ENCODE peak calls at places on chromosomes 5 and 9, in four cellular contexts. L is A549, K is breast epithelium, E is stomach. A is an unnamed sample.

GRCh38 chr9:7967093-7967827 is 167.7 kb upstream of the DMAC1 start:
- DNase-seq in L (no peak), K (no peak), E (no peak), A (no peak)

GRCh38 chr5:173328896-173329369 is 719 bp upstream of the STC2 start:
- DNase-seq in L (peak), E (no peak), K (no peak), A (peak)

GRCh38 chr5:156927545-156927944 is 35.5 kb downstream of the TIMD4 start:
- DNase-seq in L (no peak), K (no peak), E (no peak), A (no peak)

GRCh38 chr5:118647587-118647986 is 340.8 kb downstream of the DTWD2 start:
- DNase-seq in L (no peak), E (no peak), K (no peak), A (no peak)

GRCh38 chr5:160959804-160960203 is 107.8 kb upstream of the ATP10B start:
- DNase-seq in L (no peak), K (peak), E (peak), A (no peak)

GRCh38 chr9:86648828-86649170 is 294.6 kb upstream of the TUT7 start:
- DNase-seq in L (no peak), E (no peak), K (no peak), A (no peak)

GRCh38 chr5:42880621-42881020 is 68.9 kb upstream of the SELENOP start:
- DNase-seq in L (no peak), K (no peak), E (no peak), A (no peak)

GRCh38 chr9:81609782-81610738 is 79.3 kb downstream of the TLE1 start:
- DNase-seq in K (no peak), L (no peak), E (no peak), A (peak)

GRCh38 chr5:126531543-126532120 is 63.4 kb downstream of the ALDH7A1 start:
- DNase-seq in K (peak), E (no peak), L (no peak), A (no peak)

GRCh38 chr5:111757582-111758283 is 739 bp upstream of the NREP start:
- DNase-seq in E (peak), K (peak), L (peak), A (peak)
- TF ChIP-seq POLR2A in E (no peak), K (no peak), L (peak), A (peak)

GRCh38 chr9:105557804-105558610 is at the start of gene FKTN:
- DNase-seq in K (peak), E (peak), L (peak), A (peak)
- TF ChIP-seq POLR2A in K (no peak), E (no peak), L (peak), A (peak)

DNA sequence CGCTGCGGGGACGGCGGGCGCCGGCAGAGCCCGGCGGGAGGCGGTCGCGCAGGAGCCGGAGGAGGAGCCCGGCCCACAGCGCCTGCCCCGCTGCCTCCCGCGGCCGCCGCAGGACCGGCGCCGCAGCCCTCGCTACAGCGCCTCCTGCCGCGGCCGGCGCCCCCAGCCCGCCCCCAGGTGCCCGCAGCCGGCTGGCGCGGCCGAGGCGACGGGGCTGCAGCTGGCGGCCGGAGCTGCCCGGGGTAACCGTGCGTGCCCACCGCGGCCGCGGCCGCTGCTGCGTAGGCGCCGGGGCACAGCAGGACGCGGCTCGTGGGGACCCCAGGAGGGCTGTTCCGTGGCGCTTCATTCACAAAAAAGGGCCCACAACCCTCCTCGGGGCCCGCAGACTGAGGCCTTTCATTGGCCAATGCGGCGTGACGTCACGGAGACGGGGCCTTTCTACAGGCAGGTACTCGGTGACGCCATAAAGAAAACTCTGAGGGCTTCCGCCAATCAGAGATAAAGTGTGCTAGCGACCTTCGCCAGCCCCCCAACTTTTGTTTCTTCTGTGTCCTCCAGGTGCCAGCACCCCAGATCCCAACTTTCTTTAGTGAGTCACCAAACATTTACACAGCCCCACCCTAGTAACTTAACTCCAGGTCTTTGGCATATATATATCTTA is at the start of gene CDC14B:
- DNase-seq in L (peak), E (peak), K (peak), A (peak)
- TF ChIP-seq POLR2A in L (peak), E (no peak), K (no peak), A (peak)

GRCh38 chr5:108353087-108353486 is 28.8 kb downstream of the FBXL17 start:
- DNase-seq in L (no peak), E (no peak), K (no peak), A (no peak)
- TF ChIP-seq POLR2A in L (no peak), E (no peak), K (no peak), A (no peak)

GRCh38 chr9:122827759-122828090 is 663 bp downstream of the PDCL start:
- DNase-seq in K (no peak), E (no peak), L (peak), A (peak)
- TF ChIP-seq POLR2A in K (no peak), E (no peak), L (no peak), A (no peak)

DNA sequence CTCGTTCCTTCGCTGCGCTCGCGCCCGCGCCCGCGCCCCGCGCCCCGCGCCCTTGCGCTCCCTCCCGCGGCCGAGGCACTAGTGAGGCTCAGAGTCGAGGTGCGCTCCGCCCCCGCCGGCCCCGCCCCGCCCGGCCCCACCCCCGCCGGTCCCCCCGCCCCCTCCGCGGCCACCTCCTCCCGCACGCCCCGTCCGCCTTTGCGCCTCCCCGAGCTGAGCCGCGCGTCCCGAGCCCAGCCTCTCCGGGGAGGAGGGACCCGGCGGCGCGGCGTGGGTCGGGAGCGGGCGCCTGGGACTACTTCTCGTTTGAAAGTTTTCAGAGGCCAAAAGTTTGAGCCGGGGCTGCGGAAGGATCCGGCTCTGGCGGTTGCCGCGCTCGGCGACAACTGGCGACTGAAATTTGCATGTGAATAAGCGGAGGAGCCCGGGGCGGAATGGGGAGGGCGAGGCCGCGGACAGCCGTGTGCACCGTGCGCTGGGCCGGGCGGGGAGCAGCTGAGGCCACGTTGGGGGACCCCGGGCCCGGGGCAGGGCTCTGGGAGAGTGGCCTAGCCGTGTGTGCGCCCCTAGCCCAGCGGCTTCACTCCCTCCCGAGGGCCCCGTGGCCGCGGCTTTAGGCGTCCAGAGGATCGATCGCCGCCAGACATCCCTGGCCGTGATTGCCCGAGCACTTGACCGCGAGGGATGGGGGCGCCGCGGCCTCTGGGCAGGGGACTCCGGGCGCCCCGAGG is at the start of gene NOTCH1:
- DNase-seq in K (peak), E (peak), L (peak), A (peak)
- TF ChIP-seq POLR2A in K (no peak), E (no peak), L (peak), A (peak)

GRCh38 chr5:179732412-179732917 is at the start of gene MAML1:
- DNase-seq in K (peak), E (peak), L (peak), A (peak)
- TF ChIP-seq POLR2A in K (no peak), E (no peak), L (peak), A (peak)

A was measured in H54.